ENCODE peak calls at places on chromosomes 1 and 21, in seven cellular contexts. One of them, this sample, is unnamed.

GRCh38 chr1:206814716-206815341 is 42.5 kb upstream of the IL10 start:
- DNase-seq in AG10803: peak; percentile 75
- DNase-seq in HFF-Myc: peak; percentile 78
- DNase-seq in fibroblast of pulmonary artery: peak; percentile 90
- DNase-seq in astrocyte of the spinal cord: peak; percentile 59
- DNase-seq in MM.1S: no peak
- DNase-seq in brain microvascular endothelial cell: peak; percentile 29
- DNase-seq in this sample: peak; percentile 40

GRCh38 chr1:112956503-112957132 is 622 bp upstream of the SLC16A1 start:
- DNase-seq in HFF-Myc: no peak
- DNase-seq in brain microvascular endothelial cell: peak; percentile 38
- DNase-seq in AG10803: no peak
- DNase-seq in astrocyte of the spinal cord: no peak
- DNase-seq in fibroblast of pulmonary artery: no peak
- DNase-seq in MM.1S: peak; percentile 14
- DNase-seq in this sample: no peak

GRCh38 chr1:82337635-82338034 is 536.9 kb downstream of the ADGRL2 start:
- DNase-seq in MM.1S: peak; percentile 55
- DNase-seq in AG10803: no peak
- DNase-seq in fibroblast of pulmonary artery: no peak
- DNase-seq in astrocyte of the spinal cord: no peak
- DNase-seq in brain microvascular endothelial cell: no peak
- DNase-seq in HFF-Myc: no peak
- DNase-seq in this sample: no peak

GRCh38 chr1:11729498-11730428 is 6.2 kb upstream of the AGTRAP start:
- DNase-seq in fibroblast of pulmonary artery: no peak
- DNase-seq in AG10803: no peak
- DNase-seq in brain microvascular endothelial cell: no peak
- DNase-seq in MM.1S: no peak
- DNase-seq in HFF-Myc: no peak
- DNase-seq in astrocyte of the spinal cord: no peak
- DNase-seq in this sample: no peak

GRCh38 chr1:211830330-211831142 is at the start of gene LPGAT1:
- DNase-seq in HFF-Myc: no peak
- DNase-seq in astrocyte of the spinal cord: peak; percentile 57
- DNase-seq in brain microvascular endothelial cell: peak; percentile 33
- DNase-seq in AG10803: peak; percentile 66
- DNase-seq in MM.1S: peak; percentile 77
- DNase-seq in fibroblast of pulmonary artery: peak; percentile 59
- DNase-seq in this sample: no peak

GRCh38 chr1:203743101-203743501 is 21.9 kb upstream of the LAX1 start:
- DNase-seq in astrocyte of the spinal cord: no peak
- DNase-seq in HFF-Myc: no peak
- DNase-seq in fibroblast of pulmonary artery: no peak
- DNase-seq in AG10803: no peak
- DNase-seq in MM.1S: no peak
- DNase-seq in brain microvascular endothelial cell: no peak
- DNase-seq in this sample: no peak

GRCh38 chr1:156504062-156504813 is 3.7 kb upstream of the MEF2D start:
- DNase-seq in brain microvascular endothelial cell: no peak
- DNase-seq in HFF-Myc: no peak
- DNase-seq in astrocyte of the spinal cord: peak; percentile 31
- DNase-seq in fibroblast of pulmonary artery: peak; percentile 27
- DNase-seq in MM.1S: peak; percentile 57
- DNase-seq in AG10803: no peak
- DNase-seq in this sample: no peak

GRCh38 chr1:179087665-179088064 is 5.8 kb downstream of the TOR3A start:
- DNase-seq in astrocyte of the spinal cord: peak; percentile 22
- DNase-seq in MM.1S: no peak
- DNase-seq in HFF-Myc: no peak
- DNase-seq in AG10803: no peak
- DNase-seq in brain microvascular endothelial cell: no peak
- DNase-seq in fibroblast of pulmonary artery: peak; percentile 17
- DNase-seq in this sample: no peak

GRCh38 chr1:227759345-227760300 is 24.4 kb downstream of the SNAP47 start:
- DNase-seq in brain microvascular endothelial cell: peak; percentile 98
- DNase-seq in AG10803: peak; percentile 97
- DNase-seq in HFF-Myc: peak; percentile 96
- DNase-seq in fibroblast of pulmonary artery: peak; percentile 92
- DNase-seq in MM.1S: no peak
- DNase-seq in astrocyte of the spinal cord: peak; percentile 98
- DNase-seq in this sample: peak; percentile 94

GRCh38 chr1:41366428-41367101 is 5.3 kb downstream of the FOXO6 start:
- DNase-seq in HFF-Myc: no peak
- DNase-seq in AG10803: no peak
- DNase-seq in brain microvascular endothelial cell: no peak
- DNase-seq in fibroblast of pulmonary artery: no peak
- DNase-seq in MM.1S: no peak
- DNase-seq in astrocyte of the spinal cord: no peak
- DNase-seq in this sample: no peak

GRCh38 chr1:223353939-223354338 is 10.0 kb downstream of the SUSD4 start:
- DNase-seq in fibroblast of pulmonary artery: no peak
- DNase-seq in HFF-Myc: no peak
- DNase-seq in AG10803: no peak
- DNase-seq in MM.1S: no peak
- DNase-seq in astrocyte of the spinal cord: no peak
- DNase-seq in brain microvascular endothelial cell: no peak
- DNase-seq in this sample: no peak

GRCh38 chr1:49106438-49106837 is 329.7 kb upstream of the BEND5 start:
- DNase-seq in astrocyte of the spinal cord: no peak
- DNase-seq in MM.1S: no peak
- DNase-seq in brain microvascular endothelial cell: no peak
- DNase-seq in fibroblast of pulmonary artery: no peak
- DNase-seq in AG10803: peak; percentile 36
- DNase-seq in HFF-Myc: no peak
- DNase-seq in this sample: no peak

GRCh38 chr1:202129453-202130274 is 6.9 kb downstream of the GPR37L1 start:
- DNase-seq in AG10803: no peak
- DNase-seq in HFF-Myc: no peak
- DNase-seq in astrocyte of the spinal cord: no peak
- DNase-seq in fibroblast of pulmonary artery: no peak
- DNase-seq in MM.1S: no peak
- DNase-seq in brain microvascular endothelial cell: no peak
- DNase-seq in this sample: no peak

GRCh38 chr1:58773406-58773840 is 10.4 kb downstream of the JUN start:
- DNase-seq in AG10803: peak; percentile 31
- DNase-seq in astrocyte of the spinal cord: peak; percentile 92
- DNase-seq in fibroblast of pulmonary artery: peak; percentile 91
- DNase-seq in MM.1S: peak; percentile 88
- DNase-seq in brain microvascular endothelial cell: peak; percentile 79
- DNase-seq in HFF-Myc: no peak
- DNase-seq in this sample: no peak

GRCh38 chr1:15949453-15950245 is 26.3 kb downstream of the ZBTB17 start:
- DNase-seq in AG10803: peak; percentile 99
- DNase-seq in MM.1S: no peak
- DNase-seq in HFF-Myc: peak; percentile 82
- DNase-seq in fibroblast of pulmonary artery: peak; percentile 98
- DNase-seq in brain microvascular endothelial cell: peak; percentile 97
- DNase-seq in astrocyte of the spinal cord: peak; percentile 97
- DNase-seq in this sample: peak; percentile 93

GRCh38 chr1:6962390-6962955 is 177.2 kb downstream of the CAMTA1 start:
- DNase-seq in HFF-Myc: no peak
- DNase-seq in AG10803: no peak
- DNase-seq in fibroblast of pulmonary artery: no peak
- DNase-seq in brain microvascular endothelial cell: no peak
- DNase-seq in MM.1S: peak; percentile 67
- DNase-seq in astrocyte of the spinal cord: no peak
- DNase-seq in this sample: no peak

GRCh38 chr1:203273206-203273868 is 32.0 kb upstream of the BTG2 start:
- DNase-seq in fibroblast of pulmonary artery: peak; percentile 82
- DNase-seq in HFF-Myc: peak; percentile 55
- DNase-seq in AG10803: peak; percentile 59
- DNase-seq in MM.1S: peak; percentile 97
- DNase-seq in brain microvascular endothelial cell: peak; percentile 69
- DNase-seq in astrocyte of the spinal cord: peak; percentile 74
- DNase-seq in this sample: no peak

GRCh38 chr1:116087628-116088027 is 23.6 kb upstream of the MAB21L3 start:
- DNase-seq in fibroblast of pulmonary artery: no peak
- DNase-seq in AG10803: no peak
- DNase-seq in brain microvascular endothelial cell: no peak
- DNase-seq in MM.1S: no peak
- DNase-seq in HFF-Myc: no peak
- DNase-seq in astrocyte of the spinal cord: no peak
- DNase-seq in this sample: no peak

GRCh38 chr1:119903443-119903835 is 7.1 kb upstream of the ADAM30 start:
- DNase-seq in fibroblast of pulmonary artery: no peak
- DNase-seq in MM.1S: no peak
- DNase-seq in AG10803: no peak
- DNase-seq in astrocyte of the spinal cord: no peak
- DNase-seq in HFF-Myc: no peak
- DNase-seq in brain microvascular endothelial cell: no peak
- DNase-seq in this sample: no peak

GRCh38 chr1:171841931-171842723 is 829 bp downstream of the DNM3 start:
- DNase-seq in fibroblast of pulmonary artery: no peak
- DNase-seq in astrocyte of the spinal cord: no peak
- DNase-seq in AG10803: peak; percentile 7
- DNase-seq in HFF-Myc: no peak
- DNase-seq in MM.1S: no peak
- DNase-seq in brain microvascular endothelial cell: no peak
- DNase-seq in this sample: no peak

GRCh38 chr1:195604287-195604686 is 1004.0 kb downstream of the KCNT2 start:
- DNase-seq in AG10803: peak; percentile 66
- DNase-seq in brain microvascular endothelial cell: no peak
- DNase-seq in MM.1S: no peak
- DNase-seq in astrocyte of the spinal cord: peak; percentile 65
- DNase-seq in fibroblast of pulmonary artery: peak; percentile 22
- DNase-seq in HFF-Myc: peak; percentile 12
- DNase-seq in this sample: peak; percentile 12

GRCh38 chr1:206517784-206518183 is 10.5 kb downstream of the RASSF5 start:
- DNase-seq in MM.1S: no peak
- DNase-seq in brain microvascular endothelial cell: no peak
- DNase-seq in fibroblast of pulmonary artery: no peak
- DNase-seq in HFF-Myc: no peak
- DNase-seq in astrocyte of the spinal cord: no peak
- DNase-seq in AG10803: no peak
- DNase-seq in this sample: no peak

GRCh38 chr1:92515796-92516201 is 29.1 kb upstream of the GFI1 start:
- DNase-seq in MM.1S: no peak
- DNase-seq in HFF-Myc: no peak
- DNase-seq in fibroblast of pulmonary artery: peak; percentile 36
- DNase-seq in astrocyte of the spinal cord: no peak
- DNase-seq in brain microvascular endothelial cell: no peak
- DNase-seq in AG10803: peak; percentile 15
- DNase-seq in this sample: no peak

GRCh38 chr1:235573880-235574279 is 69.6 kb upstream of the B3GALNT2 start:
- DNase-seq in brain microvascular endothelial cell: no peak
- DNase-seq in astrocyte of the spinal cord: no peak
- DNase-seq in fibroblast of pulmonary artery: no peak
- DNase-seq in MM.1S: no peak
- DNase-seq in HFF-Myc: no peak
- DNase-seq in AG10803: no peak
- DNase-seq in this sample: no peak

DNA sequence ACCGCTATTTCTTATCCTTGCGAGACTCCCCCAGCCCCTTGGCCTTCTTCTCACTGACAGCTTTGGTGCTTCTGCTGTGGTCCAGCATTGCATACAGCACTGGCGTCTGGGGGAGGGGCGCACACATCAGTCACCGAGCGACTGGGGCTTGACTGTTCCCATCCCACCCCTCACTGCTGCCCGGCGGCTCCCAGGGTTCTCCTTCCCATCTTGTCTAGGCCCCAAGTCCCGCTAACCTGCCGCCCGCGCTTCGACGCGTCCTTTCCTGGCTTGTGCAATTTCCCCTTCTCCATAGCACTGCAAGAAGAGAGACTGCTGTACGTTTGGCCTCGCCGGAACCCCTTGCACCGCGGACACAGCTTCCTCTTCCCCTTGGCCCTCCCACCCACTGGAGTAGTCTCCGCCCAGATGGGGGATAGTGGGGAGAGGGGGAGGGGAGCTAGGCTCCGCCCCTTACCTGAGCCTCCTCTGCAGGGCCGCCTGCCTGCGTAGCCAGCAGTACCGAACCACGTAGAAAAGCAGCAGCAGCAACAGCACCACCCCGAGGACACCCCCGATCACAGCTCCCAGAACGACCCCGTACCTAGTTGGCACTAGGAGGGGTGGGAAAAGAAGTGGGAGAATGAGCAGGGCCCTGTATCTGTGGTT is 3.8 kb downstream of the MPZ start:
- DNase-seq in AG10803: peak; percentile 43
- DNase-seq in astrocyte of the spinal cord: peak; percentile 43
- DNase-seq in fibroblast of pulmonary artery: peak; percentile 77
- DNase-seq in HFF-Myc: peak; percentile 5
- DNase-seq in MM.1S: peak; percentile 77
- DNase-seq in brain microvascular endothelial cell: no peak
- DNase-seq in this sample: no peak
- TF ChIP-seq CTCF in AG10803: peak; percentile 31
- TF ChIP-seq CTCF in astrocyte of the spinal cord: peak; percentile 36
- TF ChIP-seq CTCF in fibroblast of pulmonary artery: peak; percentile 27
- TF ChIP-seq CTCF in HFF-Myc: no peak
- TF ChIP-seq CTCF in MM.1S: peak; percentile 55
- TF ChIP-seq CTCF in brain microvascular endothelial cell: peak; percentile 56
- TF ChIP-seq CTCF in this sample: peak; percentile 36

GRCh38 chr21:45018131-45019075 is 56.0 kb upstream of the ADARB1 start:
- DNase-seq in astrocyte of the spinal cord: no peak
- DNase-seq in HFF-Myc: no peak
- DNase-seq in fibroblast of pulmonary artery: no peak
- DNase-seq in brain microvascular endothelial cell: no peak
- DNase-seq in MM.1S: no peak
- DNase-seq in AG10803: no peak
- DNase-seq in this sample: no peak
- H3K4me3 ChIP-seq in astrocyte of the spinal cord: peak overlapping the region; percentile 23
- H3K4me3 ChIP-seq in HFF-Myc: no peak overlapping the region
- H3K4me3 ChIP-seq in fibroblast of pulmonary artery: peak overlapping the region; percentile 33
- H3K4me3 ChIP-seq in brain microvascular endothelial cell: peak overlapping the region; percentile 31
- H3K4me3 ChIP-seq in MM.1S: no peak overlapping the region
- H3K4me3 ChIP-seq in AG10803: peak overlapping the region; percentile 39
- H3K4me3 ChIP-seq in this sample: peak overlapping the region; percentile 39

GRCh38 chr1:192545781-192546521 is 29.6 kb upstream of the RGS1 start:
- DNase-seq in AG10803: no peak
- DNase-seq in astrocyte of the spinal cord: no peak
- DNase-seq in MM.1S: no peak
- DNase-seq in HFF-Myc: no peak
- DNase-seq in fibroblast of pulmonary artery: peak; percentile 64
- DNase-seq in brain microvascular endothelial cell: no peak
- DNase-seq in this sample: no peak
- TF ChIP-seq CTCF in AG10803: no peak
- TF ChIP-seq CTCF in astrocyte of the spinal cord: no peak
- TF ChIP-seq CTCF in MM.1S: peak; percentile 36
- TF ChIP-seq CTCF in HFF-Myc: no peak
- TF ChIP-seq CTCF in fibroblast of pulmonary artery: peak; percentile 35
- TF ChIP-seq CTCF in brain microvascular endothelial cell: no peak
- TF ChIP-seq CTCF in this sample: no peak

DNA sequence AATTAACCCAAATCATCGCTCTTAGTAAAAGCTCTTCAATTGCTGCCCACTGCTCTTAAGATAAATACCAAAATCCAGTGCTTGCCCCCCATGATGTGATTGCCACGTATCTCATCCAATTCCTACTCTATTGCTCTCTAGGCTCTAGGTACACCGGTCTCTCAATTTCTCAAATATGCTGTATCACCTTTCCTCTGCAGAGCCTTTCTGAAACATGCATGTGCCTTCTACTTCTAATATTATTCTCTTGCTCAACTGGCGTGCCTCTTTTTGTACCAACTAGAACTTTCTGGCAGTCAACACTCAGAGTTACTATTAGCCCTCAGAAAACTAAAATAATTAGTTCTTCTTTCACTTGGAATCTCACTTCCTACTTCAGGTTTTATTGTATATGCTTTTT is 111.7 kb upstream of the LBR start:
- DNase-seq in HFF-Myc: no peak
- DNase-seq in brain microvascular endothelial cell: no peak
- DNase-seq in fibroblast of pulmonary artery: no peak
- DNase-seq in astrocyte of the spinal cord: no peak
- DNase-seq in AG10803: no peak
- DNase-seq in MM.1S: no peak
- DNase-seq in this sample: no peak
- H3K4me3 ChIP-seq in HFF-Myc: no peak overlapping the region
- H3K4me3 ChIP-seq in brain microvascular endothelial cell: no peak overlapping the region
- H3K4me3 ChIP-seq in fibroblast of pulmonary artery: no peak overlapping the region
- H3K4me3 ChIP-seq in astrocyte of the spinal cord: no peak overlapping the region
- H3K4me3 ChIP-seq in AG10803: no peak overlapping the region
- H3K4me3 ChIP-seq in MM.1S: no peak overlapping the region
- H3K4me3 ChIP-seq in this sample: no peak overlapping the region